ENCODE peak calls at places on chromosomes 7 and 10, in eight cellular contexts. One of them, this sample, is unnamed.

GRCh38 chr10:78947226-78947625 is 121.5 kb upstream of the ZMIZ1 start:
- DNase-seq in dermis microvascular lymphatic vessel endothelial cell: no peak
- DNase-seq in astrocyte of the spinal cord: no peak
- DNase-seq in ecto neural progenitor cell: no peak
- DNase-seq in kidney epithelial cell: no peak
- DNase-seq in NCI-H1105 treated with DMSO at 0.1 percent for 48 hours: peak
- DNase-seq in fibroblast of mammary gland: no peak
- DNase-seq in mucosa of gallbladder: no peak
- DNase-seq in this sample: peak

GRCh38 chr10:109178576-109178975 is 744.7 kb downstream of the XPNPEP1 start:
- DNase-seq in NCI-H1105 treated with DMSO at 0.1 percent for 48 hours: no peak
- DNase-seq in kidney epithelial cell: no peak
- DNase-seq in dermis microvascular lymphatic vessel endothelial cell: no peak
- DNase-seq in astrocyte of the spinal cord: no peak
- DNase-seq in mucosa of gallbladder: no peak
- DNase-seq in ecto neural progenitor cell: no peak
- DNase-seq in fibroblast of mammary gland: no peak
- DNase-seq in this sample: no peak

GRCh38 chr10:77186936-77187335 is 450.7 kb downstream of the KCNMA1 start:
- DNase-seq in dermis microvascular lymphatic vessel endothelial cell: no peak
- DNase-seq in fibroblast of mammary gland: no peak
- DNase-seq in NCI-H1105 treated with DMSO at 0.1 percent for 48 hours: no peak
- DNase-seq in kidney epithelial cell: no peak
- DNase-seq in astrocyte of the spinal cord: peak
- DNase-seq in ecto neural progenitor cell: no peak
- DNase-seq in mucosa of gallbladder: no peak
- DNase-seq in this sample: no peak

GRCh38 chr10:112208292-112208691 is 24.7 kb upstream of the GPAM start:
- DNase-seq in ecto neural progenitor cell: no peak
- DNase-seq in mucosa of gallbladder: no peak
- DNase-seq in NCI-H1105 treated with DMSO at 0.1 percent for 48 hours: no peak
- DNase-seq in astrocyte of the spinal cord: no peak
- DNase-seq in dermis microvascular lymphatic vessel endothelial cell: no peak
- DNase-seq in fibroblast of mammary gland: peak
- DNase-seq in kidney epithelial cell: no peak
- DNase-seq in this sample: no peak

GRCh38 chr10:83459124-83459523 is 680.2 kb upstream of the GHITM start:
- DNase-seq in NCI-H1105 treated with DMSO at 0.1 percent for 48 hours: no peak
- DNase-seq in fibroblast of mammary gland: no peak
- DNase-seq in astrocyte of the spinal cord: no peak
- DNase-seq in kidney epithelial cell: no peak
- DNase-seq in ecto neural progenitor cell: no peak
- DNase-seq in mucosa of gallbladder: no peak
- DNase-seq in dermis microvascular lymphatic vessel endothelial cell: no peak
- DNase-seq in this sample: no peak

GRCh38 chr7:42792841-42793240 is 119.0 kb downstream of the C7orf25 start:
- DNase-seq in mucosa of gallbladder: no peak
- DNase-seq in NCI-H1105 treated with DMSO at 0.1 percent for 48 hours: no peak
- DNase-seq in dermis microvascular lymphatic vessel endothelial cell: no peak
- DNase-seq in ecto neural progenitor cell: no peak
- DNase-seq in fibroblast of mammary gland: no peak
- DNase-seq in astrocyte of the spinal cord: no peak
- DNase-seq in kidney epithelial cell: no peak
- DNase-seq in this sample: no peak

GRCh38 chr10:90418869-90419652 is 438.8 kb downstream of the HTR7 start:
- DNase-seq in mucosa of gallbladder: peak
- DNase-seq in kidney epithelial cell: peak
- DNase-seq in astrocyte of the spinal cord: peak
- DNase-seq in dermis microvascular lymphatic vessel endothelial cell: no peak
- DNase-seq in fibroblast of mammary gland: peak
- DNase-seq in NCI-H1105 treated with DMSO at 0.1 percent for 48 hours: no peak
- DNase-seq in ecto neural progenitor cell: no peak
- DNase-seq in this sample: no peak

GRCh38 chr10:514137-514671 is 175.3 kb downstream of the DIP2C start:
- DNase-seq in astrocyte of the spinal cord: no peak
- DNase-seq in ecto neural progenitor cell: no peak
- DNase-seq in kidney epithelial cell: no peak
- DNase-seq in mucosa of gallbladder: peak
- DNase-seq in NCI-H1105 treated with DMSO at 0.1 percent for 48 hours: peak
- DNase-seq in fibroblast of mammary gland: no peak
- DNase-seq in dermis microvascular lymphatic vessel endothelial cell: no peak
- DNase-seq in this sample: peak

GRCh38 chr10:113199459-113199858 is 249.4 kb downstream of the TCF7L2 start:
- DNase-seq in fibroblast of mammary gland: peak
- DNase-seq in NCI-H1105 treated with DMSO at 0.1 percent for 48 hours: no peak
- DNase-seq in mucosa of gallbladder: peak
- DNase-seq in dermis microvascular lymphatic vessel endothelial cell: no peak
- DNase-seq in kidney epithelial cell: peak
- DNase-seq in astrocyte of the spinal cord: peak
- DNase-seq in ecto neural progenitor cell: no peak
- DNase-seq in this sample: no peak

GRCh38 chr10:97810476-97810875 is 38.7 kb upstream of the SFRP5 start:
- DNase-seq in dermis microvascular lymphatic vessel endothelial cell: peak
- DNase-seq in fibroblast of mammary gland: no peak
- DNase-seq in mucosa of gallbladder: no peak
- DNase-seq in NCI-H1105 treated with DMSO at 0.1 percent for 48 hours: no peak
- DNase-seq in kidney epithelial cell: no peak
- DNase-seq in ecto neural progenitor cell: no peak
- DNase-seq in astrocyte of the spinal cord: peak
- DNase-seq in this sample: no peak

GRCh38 chr10:90751107-90751997 is 106.5 kb downstream of the HTR7 start:
- DNase-seq in mucosa of gallbladder: peak
- DNase-seq in dermis microvascular lymphatic vessel endothelial cell: peak
- DNase-seq in kidney epithelial cell: no peak
- DNase-seq in NCI-H1105 treated with DMSO at 0.1 percent for 48 hours: peak
- DNase-seq in astrocyte of the spinal cord: peak
- DNase-seq in ecto neural progenitor cell: peak
- DNase-seq in fibroblast of mammary gland: peak
- DNase-seq in this sample: peak

GRCh38 chr10:133039823-133040704 is 47.7 kb upstream of the ADGRA1 start:
- DNase-seq in kidney epithelial cell: no peak
- DNase-seq in dermis microvascular lymphatic vessel endothelial cell: no peak
- DNase-seq in mucosa of gallbladder: no peak
- DNase-seq in ecto neural progenitor cell: no peak
- DNase-seq in astrocyte of the spinal cord: no peak
- DNase-seq in NCI-H1105 treated with DMSO at 0.1 percent for 48 hours: no peak
- DNase-seq in fibroblast of mammary gland: no peak
- DNase-seq in this sample: peak

GRCh38 chr7:123727071-123727837 is 21.5 kb downstream of the WASL start:
- DNase-seq in ecto neural progenitor cell: no peak
- DNase-seq in kidney epithelial cell: peak
- DNase-seq in dermis microvascular lymphatic vessel endothelial cell: no peak
- DNase-seq in fibroblast of mammary gland: peak
- DNase-seq in astrocyte of the spinal cord: peak
- DNase-seq in NCI-H1105 treated with DMSO at 0.1 percent for 48 hours: no peak
- DNase-seq in mucosa of gallbladder: no peak
- DNase-seq in this sample: no peak

GRCh38 chr10:122326385-122326784 is 48.1 kb upstream of the PLEKHA1 start:
- DNase-seq in dermis microvascular lymphatic vessel endothelial cell: no peak
- DNase-seq in mucosa of gallbladder: no peak
- DNase-seq in astrocyte of the spinal cord: no peak
- DNase-seq in ecto neural progenitor cell: no peak
- DNase-seq in fibroblast of mammary gland: no peak
- DNase-seq in NCI-H1105 treated with DMSO at 0.1 percent for 48 hours: no peak
- DNase-seq in kidney epithelial cell: no peak
- DNase-seq in this sample: no peak

GRCh38 chr7:101699884-101700283 is 70.8 kb upstream of the MYL10 start:
- DNase-seq in mucosa of gallbladder: no peak
- DNase-seq in kidney epithelial cell: no peak
- DNase-seq in dermis microvascular lymphatic vessel endothelial cell: no peak
- DNase-seq in fibroblast of mammary gland: no peak
- DNase-seq in astrocyte of the spinal cord: no peak
- DNase-seq in NCI-H1105 treated with DMSO at 0.1 percent for 48 hours: no peak
- DNase-seq in ecto neural progenitor cell: no peak
- DNase-seq in this sample: no peak

GRCh38 chr7:30906014-30906413 is 5.6 kb upstream of the AQP1 start:
- DNase-seq in mucosa of gallbladder: peak
- DNase-seq in ecto neural progenitor cell: no peak
- DNase-seq in fibroblast of mammary gland: no peak
- DNase-seq in dermis microvascular lymphatic vessel endothelial cell: no peak
- DNase-seq in NCI-H1105 treated with DMSO at 0.1 percent for 48 hours: no peak
- DNase-seq in kidney epithelial cell: no peak
- DNase-seq in astrocyte of the spinal cord: no peak
- DNase-seq in this sample: peak

GRCh38 chr10:132304756-132305509 is 2.8 kb downstream of the STK32C start:
- DNase-seq in ecto neural progenitor cell: no peak
- DNase-seq in dermis microvascular lymphatic vessel endothelial cell: no peak
- DNase-seq in fibroblast of mammary gland: no peak
- DNase-seq in kidney epithelial cell: no peak
- DNase-seq in NCI-H1105 treated with DMSO at 0.1 percent for 48 hours: no peak
- DNase-seq in astrocyte of the spinal cord: no peak
- DNase-seq in mucosa of gallbladder: no peak
- DNase-seq in this sample: no peak

GRCh38 chr10:121188005-121188404 is 336.8 kb downstream of the WDR11 start:
- DNase-seq in dermis microvascular lymphatic vessel endothelial cell: no peak
- DNase-seq in astrocyte of the spinal cord: no peak
- DNase-seq in ecto neural progenitor cell: no peak
- DNase-seq in NCI-H1105 treated with DMSO at 0.1 percent for 48 hours: no peak
- DNase-seq in fibroblast of mammary gland: no peak
- DNase-seq in mucosa of gallbladder: peak
- DNase-seq in kidney epithelial cell: no peak
- DNase-seq in this sample: no peak

GRCh38 chr10:6035926-6036575 is 26.1 kb downstream of the IL2RA start:
- DNase-seq in kidney epithelial cell: no peak
- DNase-seq in astrocyte of the spinal cord: no peak
- DNase-seq in NCI-H1105 treated with DMSO at 0.1 percent for 48 hours: no peak
- DNase-seq in ecto neural progenitor cell: peak
- DNase-seq in mucosa of gallbladder: peak
- DNase-seq in dermis microvascular lymphatic vessel endothelial cell: no peak
- DNase-seq in fibroblast of mammary gland: no peak
- DNase-seq in this sample: no peak

GRCh38 chr10:105188737-105189463 is 547.8 kb downstream of the SORCS3 start:
- DNase-seq in ecto neural progenitor cell: no peak
- DNase-seq in NCI-H1105 treated with DMSO at 0.1 percent for 48 hours: no peak
- DNase-seq in astrocyte of the spinal cord: peak
- DNase-seq in kidney epithelial cell: peak
- DNase-seq in dermis microvascular lymphatic vessel endothelial cell: no peak
- DNase-seq in mucosa of gallbladder: no peak
- DNase-seq in fibroblast of mammary gland: peak
- DNase-seq in this sample: peak

GRCh38 chr10:92696606-92697383 is 7.0 kb downstream of the HHEX start:
- DNase-seq in ecto neural progenitor cell: no peak
- DNase-seq in NCI-H1105 treated with DMSO at 0.1 percent for 48 hours: no peak
- DNase-seq in kidney epithelial cell: no peak
- DNase-seq in mucosa of gallbladder: no peak
- DNase-seq in dermis microvascular lymphatic vessel endothelial cell: no peak
- DNase-seq in fibroblast of mammary gland: no peak
- DNase-seq in astrocyte of the spinal cord: no peak
- DNase-seq in this sample: no peak

GRCh38 chr10:22932626-22933370 is 4.9 kb downstream of the ARMC3 start:
- DNase-seq in fibroblast of mammary gland: peak
- DNase-seq in kidney epithelial cell: no peak
- DNase-seq in ecto neural progenitor cell: no peak
- DNase-seq in dermis microvascular lymphatic vessel endothelial cell: no peak
- DNase-seq in mucosa of gallbladder: no peak
- DNase-seq in NCI-H1105 treated with DMSO at 0.1 percent for 48 hours: no peak
- DNase-seq in astrocyte of the spinal cord: no peak
- DNase-seq in this sample: no peak

GRCh38 chr7:123271231-123271630 is 71.5 kb upstream of the SLC13A1 start:
- DNase-seq in NCI-H1105 treated with DMSO at 0.1 percent for 48 hours: no peak
- DNase-seq in kidney epithelial cell: peak
- DNase-seq in dermis microvascular lymphatic vessel endothelial cell: no peak
- DNase-seq in ecto neural progenitor cell: no peak
- DNase-seq in mucosa of gallbladder: no peak
- DNase-seq in astrocyte of the spinal cord: peak
- DNase-seq in fibroblast of mammary gland: peak
- DNase-seq in this sample: no peak

GRCh38 chr10:87038286-87038717 is 18.2 kb downstream of the FAM25A start:
- DNase-seq in NCI-H1105 treated with DMSO at 0.1 percent for 48 hours: no peak
- DNase-seq in astrocyte of the spinal cord: no peak
- DNase-seq in dermis microvascular lymphatic vessel endothelial cell: no peak
- DNase-seq in mucosa of gallbladder: no peak
- DNase-seq in kidney epithelial cell: no peak
- DNase-seq in ecto neural progenitor cell: no peak
- DNase-seq in fibroblast of mammary gland: no peak
- DNase-seq in this sample: peak

GRCh38 chr7:42238709-42239395 is 1.8 kb upstream of the GLI3 start:
- DNase-seq in kidney epithelial cell: peak
- DNase-seq in dermis microvascular lymphatic vessel endothelial cell: no peak
- DNase-seq in NCI-H1105 treated with DMSO at 0.1 percent for 48 hours: no peak
- DNase-seq in ecto neural progenitor cell: no peak
- DNase-seq in fibroblast of mammary gland: peak
- DNase-seq in mucosa of gallbladder: no peak
- DNase-seq in astrocyte of the spinal cord: peak
- DNase-seq in this sample: no peak

GRCh38 chr7:519974-520458 is 370 bp upstream of the PDGFA start:
- DNase-seq in ecto neural progenitor cell: peak
- DNase-seq in dermis microvascular lymphatic vessel endothelial cell: no peak
- DNase-seq in mucosa of gallbladder: no peak
- DNase-seq in fibroblast of mammary gland: peak
- DNase-seq in NCI-H1105 treated with DMSO at 0.1 percent for 48 hours: peak
- DNase-seq in astrocyte of the spinal cord: peak
- DNase-seq in kidney epithelial cell: no peak
- DNase-seq in this sample: peak

GRCh38 chr10:58641095-58641531 is 128.4 kb downstream of the BICC1 start:
- DNase-seq in kidney epithelial cell: peak
- DNase-seq in ecto neural progenitor cell: no peak
- DNase-seq in mucosa of gallbladder: no peak
- DNase-seq in astrocyte of the spinal cord: peak
- DNase-seq in dermis microvascular lymphatic vessel endothelial cell: no peak
- DNase-seq in NCI-H1105 treated with DMSO at 0.1 percent for 48 hours: peak
- DNase-seq in fibroblast of mammary gland: peak
- DNase-seq in this sample: peak

GRCh38 chr10:117334075-117334474 is 41.2 kb downstream of the PDZD8 start:
- DNase-seq in NCI-H1105 treated with DMSO at 0.1 percent for 48 hours: no peak
- DNase-seq in kidney epithelial cell: no peak
- DNase-seq in astrocyte of the spinal cord: peak
- DNase-seq in fibroblast of mammary gland: peak
- DNase-seq in dermis microvascular lymphatic vessel endothelial cell: no peak
- DNase-seq in mucosa of gallbladder: no peak
- DNase-seq in ecto neural progenitor cell: no peak
- DNase-seq in this sample: no peak

GRCh38 chr10:33749042-33749441 is 414.6 kb upstream of the NRP1 start:
- DNase-seq in dermis microvascular lymphatic vessel endothelial cell: no peak
- DNase-seq in NCI-H1105 treated with DMSO at 0.1 percent for 48 hours: no peak
- DNase-seq in astrocyte of the spinal cord: peak
- DNase-seq in ecto neural progenitor cell: no peak
- DNase-seq in mucosa of gallbladder: no peak
- DNase-seq in fibroblast of mammary gland: no peak
- DNase-seq in kidney epithelial cell: no peak
- DNase-seq in this sample: no peak

GRCh38 chr7:130937016-130937415 is 203.0 kb upstream of the KLF14 start:
- DNase-seq in fibroblast of mammary gland: no peak
- DNase-seq in ecto neural progenitor cell: no peak
- DNase-seq in NCI-H1105 treated with DMSO at 0.1 percent for 48 hours: no peak
- DNase-seq in dermis microvascular lymphatic vessel endothelial cell: no peak
- DNase-seq in mucosa of gallbladder: no peak
- DNase-seq in kidney epithelial cell: no peak
- DNase-seq in astrocyte of the spinal cord: no peak
- DNase-seq in this sample: no peak

GRCh38 chr7:155373359-155374273 is 75.9 kb downstream of the INSIG1 start:
- DNase-seq in fibroblast of mammary gland: no peak
- DNase-seq in ecto neural progenitor cell: no peak
- DNase-seq in kidney epithelial cell: no peak
- DNase-seq in NCI-H1105 treated with DMSO at 0.1 percent for 48 hours: no peak
- DNase-seq in mucosa of gallbladder: no peak
- DNase-seq in astrocyte of the spinal cord: peak
- DNase-seq in dermis microvascular lymphatic vessel endothelial cell: no peak
- DNase-seq in this sample: no peak

This sample was measured in NCI-H69.